ENCODE peak calls at places on chromosomes 4 and X, in eight cellular contexts. J is fibroblast of lung, F is GM20000, X is cardiac fibroblast, H is BJ, I is lower lobe of right lung, B is HCT116, R is mucosa of descending colon. V is an unnamed sample.

GRCh38 chr4:52507774-52508173 is 151.3 kb downstream of the USP46 start:
- DNase-seq in R (no peak), I (no peak), B (no peak), F (no peak), X (no peak), J (no peak), H (no peak), V (no peak)

GRCh38 chrX:128805236-128805635 is 718.1 kb downstream of the SMARCA1 start:
- DNase-seq in R (no peak), H (no peak), I (no peak), X (no peak), B (no peak), F (no peak), J (no peak), V (no peak)

GRCh38 chrX:135295238-135295943 is 13.9 kb upstream of the ETDC start:
- DNase-seq in F (peak; percentile 53), B (no peak), J (peak; percentile 51), R (peak; percentile 67), H (no peak), I (peak; percentile 65), X (peak; percentile 25), V (peak; percentile 28)

GRCh38 chrX:133297284-133297683 is 79.1 kb upstream of the TFDP3 start:
- DNase-seq in H (no peak), R (no peak), F (no peak), X (peak; percentile 4), J (peak; percentile 90), B (no peak), I (no peak), V (no peak)

GRCh38 chrX:136157187-136157586 is 9.9 kb downstream of the FHL1 start:
- DNase-seq in B (no peak), F (no peak), I (no peak), J (no peak), X (no peak), R (no peak), H (no peak), V (no peak)

GRCh38 chrX:16828126-16828908 is 41.8 kb downstream of the RBBP7 start:
- DNase-seq in R (no peak), I (no peak), X (peak; percentile 88), J (peak; percentile 93), F (no peak), H (no peak), B (no peak), V (peak; percentile 11)

GRCh38 chr4:148354186-148354585 is 88.0 kb downstream of the NR3C2 start:
- DNase-seq in B (no peak), F (no peak), R (no peak), X (no peak), J (no peak), H (no peak), I (no peak), V (no peak)

GRCh38 chrX:50403903-50404302 is 66.7 kb downstream of the DGKK start:
- DNase-seq in X (no peak), F (no peak), R (no peak), H (no peak), B (no peak), I (no peak), J (no peak), V (no peak)

GRCh38 chr4:118964891-118965411 is 76.3 kb downstream of the SYNPO2 start:
- DNase-seq in H (no peak), J (peak; percentile 71), I (no peak), X (peak; percentile 61), F (no peak), R (no peak), B (no peak), V (no peak)

GRCh38 chr4:111776546-111776945 is 368.7 kb upstream of the FAM241A start:
- DNase-seq in F (no peak), B (no peak), X (no peak), R (no peak), I (no peak), H (no peak), J (peak; percentile 47), V (no peak)

GRCh38 chr4:151356510-151356909 is 31.1 kb upstream of the SH3D19 start:
- DNase-seq in J (peak; percentile 29), F (no peak), R (no peak), X (peak; percentile 59), B (peak; percentile 23), H (no peak), I (no peak), V (no peak)

GRCh38 chrX:38151426-38151825 is 69.2 kb downstream of the SRPX start:
- DNase-seq in R (no peak), X (no peak), I (no peak), H (no peak), J (peak; percentile 90), F (no peak), B (no peak), V (no peak)

GRCh38 chr4:99400831-99401230 is 34.3 kb downstream of the ADH7 start:
- DNase-seq in X (no peak), H (no peak), B (no peak), R (no peak), F (no peak), J (no peak), I (no peak), V (no peak)

GRCh38 chrX:41238543-41238942 is 95.4 kb upstream of the DDX3X start:
- DNase-seq in I (no peak), F (no peak), X (peak; percentile 67), B (no peak), H (no peak), J (peak; percentile 66), R (no peak), V (no peak)

GRCh38 chr4:112279882-112280315 is 5.8 kb downstream of the TIFA start:
- DNase-seq in X (no peak), R (no peak), B (no peak), F (no peak), I (no peak), H (no peak), J (peak; percentile 11), V (no peak)

GRCh38 chr4:173091362-173091761 is 77.2 kb upstream of the GALNT7 start:
- DNase-seq in X (no peak), H (no peak), J (no peak), I (no peak), R (no peak), F (no peak), B (no peak), V (no peak)

GRCh38 chr4:2793578-2793919 is 664 bp downstream of the SH3BP2 start:
- DNase-seq in R (peak; percentile 78), X (peak; percentile 56), B (peak; percentile 12), F (no peak), I (peak; percentile 79), J (peak; percentile 50), H (no peak), V (peak; percentile 46)

GRCh38 chrX:53321216-53321942 is 40.0 kb upstream of the IQSEC2 start:
- DNase-seq in F (peak; percentile 32), B (no peak), J (no peak), R (no peak), X (no peak), I (peak; percentile 45), H (no peak), V (peak; percentile 19)

GRCh38 chr4:185096032-185096653 is 46.9 kb upstream of the SLC25A4 start:
- DNase-seq in J (peak; percentile 21), R (no peak), X (peak; percentile 66), F (peak; percentile 50), I (no peak), H (no peak), B (peak; percentile 34), V (peak; percentile 32)

GRCh38 chr4:147772056-147772455 is 40.2 kb downstream of the ARHGAP10 start:
- DNase-seq in I (no peak), H (no peak), F (no peak), R (no peak), B (no peak), J (no peak), X (no peak), V (no peak)

GRCh38 chrX:112190646-112191045 is 108.1 kb upstream of the TRPC5 start:
- DNase-seq in F (no peak), R (no peak), J (peak; percentile 67), H (no peak), I (no peak), B (no peak), X (no peak), V (no peak)

GRCh38 chr4:107467461-107467860 is 252.6 kb downstream of the PAPSS1 start:
- DNase-seq in F (no peak), H (no peak), R (no peak), J (no peak), B (no peak), I (no peak), X (no peak), V (no peak)

GRCh38 chrX:15475021-15475420 is 18.1 kb downstream of the PIR start:
- DNase-seq in H (no peak), R (no peak), J (peak; percentile 52), F (no peak), X (peak; percentile 40), I (no peak), B (no peak), V (no peak)

DNA sequence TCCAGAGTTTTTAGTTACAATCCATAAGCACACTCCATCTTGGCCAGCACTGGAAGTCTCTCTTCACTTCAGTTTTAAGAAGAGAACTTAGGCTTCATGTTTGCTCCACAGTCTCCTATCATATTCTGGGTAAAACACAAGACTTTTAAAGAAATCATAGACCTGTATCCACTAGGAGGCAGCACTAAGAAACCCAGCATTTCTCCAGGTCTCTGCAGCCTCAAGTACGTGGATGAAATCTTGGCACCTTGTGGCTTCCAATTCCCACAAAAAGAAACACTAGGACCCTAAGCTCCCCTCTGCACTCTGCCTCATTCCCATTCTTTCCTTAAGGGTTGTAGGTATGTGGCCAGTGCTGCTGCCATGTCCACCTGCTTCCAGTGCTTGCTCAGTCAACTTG is 367.3 kb upstream of the CASK start:
- DNase-seq in X (peak; percentile 10), J (no peak), H (no peak), I (no peak), R (no peak), B (peak; percentile 6), F (no peak), V (no peak)
- TF ChIP-seq CTCF in X (no peak), J (no peak), H (peak; percentile 13), I (no peak), R (no peak), B (peak; percentile 46), F (no peak), V (no peak)

DNA sequence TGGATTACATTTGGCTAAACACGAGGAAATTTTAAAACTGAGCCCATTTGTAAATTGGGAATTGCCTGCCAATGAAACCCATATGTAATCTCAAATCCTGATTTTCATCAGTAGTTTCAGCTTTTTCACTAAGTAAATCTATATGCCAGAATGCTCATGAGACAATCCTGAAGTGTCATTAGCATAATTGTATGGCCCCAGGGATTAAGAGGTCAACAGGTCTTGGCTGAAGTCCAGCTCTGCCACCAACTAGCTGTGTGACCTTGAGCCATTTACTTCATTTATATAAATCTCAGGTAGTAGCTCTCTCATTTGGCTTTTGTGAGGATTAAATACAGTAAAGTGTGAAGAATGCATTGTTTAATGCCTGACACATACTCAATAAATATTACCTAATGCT is 320.5 kb upstream of the EMCN start:
- DNase-seq in H (no peak), I (no peak), J (no peak), F (no peak), B (no peak), R (no peak), X (no peak), V (no peak)
- TF ChIP-seq CTCF in H (no peak), I (no peak), J (no peak), F (no peak), B (no peak), R (no peak), X (no peak), V (no peak)

GRCh38 chr4:20443406-20443805 is 191.7 kb downstream of the SLIT2 start:
- DNase-seq in R (no peak), J (no peak), I (no peak), B (no peak), X (no peak), F (no peak), H (no peak), V (no peak)
- TF ChIP-seq CTCF in R (no peak), J (no peak), I (no peak), B (no peak), X (no peak), F (no peak), H (no peak), V (no peak)

GRCh38 chr4:105631818-105632400 is 76.6 kb downstream of the INTS12 start:
- DNase-seq in R (no peak), H (no peak), I (no peak), J (no peak), X (no peak), B (no peak), F (no peak), V (no peak)
- TF ChIP-seq CTCF in R (peak; percentile 18), H (no peak), I (no peak), J (no peak), X (no peak), B (no peak), F (no peak), V (peak; percentile 35)

V was measured in heart left ventricle.